ENCODE peak calls at places on chromosome 11, in four cellular contexts. V is HFF-Myc, H is ureter, B is neural crest cell. U is an unnamed sample.

GRCh38 chr11:122897606-122898210 is 15.1 kb downstream of the JHY start:
- DNase-seq in V (no peak), H (no peak), B (no peak), U (peak; percentile 39)

GRCh38 chr11:33690290-33691050 is 10.2 kb downstream of the C11orf91 start:
- DNase-seq in H (peak; percentile 61), B (no peak), V (peak; percentile 78), U (no peak)

GRCh38 chr11:74366576-74366975 is 31.7 kb downstream of the PGM2L1 start:
- DNase-seq in H (no peak), V (no peak), B (no peak), U (peak; percentile 54)

GRCh38 chr11:118652681-118653181 is 26.7 kb downstream of the TREH start:
- DNase-seq in H (no peak), B (no peak), V (no peak), U (no peak)

GRCh38 chr11:67354314-67355022 is 1.1 kb upstream of the POLD4 start:
- DNase-seq in H (peak; percentile 68), V (peak; percentile 96), B (no peak), U (no peak)

GRCh38 chr11:12793506-12793905 is 119.3 kb downstream of the TEAD1 start:
- DNase-seq in B (no peak), V (no peak), H (no peak), U (no peak)

GRCh38 chr11:35511666-35512065 is 13.8 kb downstream of the PAMR1 start:
- DNase-seq in B (no peak), V (no peak), H (no peak), U (no peak)

GRCh38 chr11:7467652-7468051 is 17.7 kb upstream of the OLFML1 start:
- DNase-seq in H (no peak), B (no peak), V (no peak), U (no peak)

GRCh38 chr11:10109836-10110235 is 184.2 kb downstream of the SBF2 start:
- DNase-seq in B (no peak), H (no peak), V (peak; percentile 66), U (no peak)

GRCh38 chr11:38646382-38646781 is 2048.3 kb upstream of the RAG2 start:
- DNase-seq in H (no peak), B (no peak), V (no peak), U (no peak)

GRCh38 chr11:12402027-12402426 is 24.7 kb downstream of the PARVA start:
- DNase-seq in B (no peak), V (no peak), H (no peak), U (no peak)

GRCh38 chr11:106391771-106392412 is 314.4 kb downstream of the AASDHPPT start:
- DNase-seq in B (no peak), H (no peak), V (peak; percentile 47), U (peak; percentile 27)

GRCh38 chr11:46711288-46711687 is 7.7 kb upstream of the F2 start:
- DNase-seq in B (no peak), V (no peak), H (no peak), U (no peak)

GRCh38 chr11:110870816-110871522 is 158.7 kb upstream of the ARHGAP20 start:
- DNase-seq in V (no peak), H (no peak), B (no peak), U (no peak)

GRCh38 chr11:289706-290620 is 1.0 kb downstream of the PGGHG start:
- DNase-seq in V (no peak), H (no peak), B (no peak), U (no peak)

GRCh38 chr11:44311339-44312261 is 1.7 kb upstream of the ALX4 start:
- DNase-seq in B (no peak), V (no peak), H (no peak), U (no peak)

GRCh38 chr11:33732176-33732575 is 4.0 kb downstream of the CD59 start:
- DNase-seq in B (no peak), V (no peak), H (no peak), U (no peak)

GRCh38 chr11:8587915-8588314 is 6.1 kb downstream of the STK33 start:
- DNase-seq in H (no peak), V (no peak), B (no peak), U (no peak)

GRCh38 chr11:66068923-66069714 is 953 bp upstream of the PACS1 start:
- DNase-seq in B (no peak), V (no peak), H (no peak), U (peak; percentile 79)

GRCh38 chr11:78465169-78465942 is 47.7 kb upstream of the GAB2 start:
- DNase-seq in V (no peak), B (no peak), H (no peak), U (no peak)

GRCh38 chr11:3123316-3123715 is 41.8 kb downstream of the OSBPL5 start:
- DNase-seq in B (no peak), V (no peak), H (peak; percentile 85), U (peak; percentile 9)

GRCh38 chr11:76799061-76799804 is 16.1 kb downstream of the TSKU start:
- DNase-seq in V (no peak), B (peak; percentile 84), H (peak; percentile 88), U (peak; percentile 84)

GRCh38 chr11:1479006-1479677 is 7.4 kb downstream of the MOB2 start:
- DNase-seq in H (no peak), B (no peak), V (no peak), U (no peak)

GRCh38 chr11:117528061-117528780 is 200.6 kb downstream of the CEP164 start:
- DNase-seq in V (no peak), H (no peak), B (no peak), U (peak; percentile 15)

GRCh38 chr11:63573881-63574855 is 11.0 kb upstream of the PLAAT2 start:
- DNase-seq in H (peak; percentile 75), V (no peak), B (no peak), U (peak; percentile 65)

GRCh38 chr11:12179019-12179418 is 68.6 kb downstream of the MICAL2 start:
- DNase-seq in V (no peak), H (peak; percentile 71), B (no peak), U (no peak)

GRCh38 chr11:17389205-17389956 is 922 bp upstream of the KCNJ11 start:
- DNase-seq in H (peak; percentile 80), B (peak; percentile 78), V (no peak), U (peak; percentile 66)

GRCh38 chr11:43341159-43341558 is 17.6 kb upstream of the TTC17 start:
- DNase-seq in V (no peak), B (no peak), H (no peak), U (no peak)

GRCh38 chr11:74377689-74378088 is 20.5 kb downstream of the PGM2L1 start:
- DNase-seq in V (no peak), H (no peak), B (no peak), U (no peak)

GRCh38 chr11:57318178-57318577 is 6.6 kb downstream of the TNKS1BP1 start:
- DNase-seq in B (no peak), H (no peak), V (no peak), U (no peak)

GRCh38 chr11:44270403-44271192 is 39.3 kb downstream of the ALX4 start:
- DNase-seq in V (no peak), H (no peak), B (no peak), U (no peak)

GRCh38 chr11:65489061-65489705 is 9.7 kb upstream of the MALAT1 start:
- DNase-seq in V (no peak), B (no peak), H (no peak), U (no peak)

GRCh38 chr11:101346591-101346990 is 217.0 kb upstream of the PGR start:
- DNase-seq in H (no peak), B (no peak), V (no peak), U (no peak)